ENCODE peak calls at places on chromosomes 13 and 19, in ten cellular contexts. One of them, this sample, is unnamed.

GRCh38 chr19:3187662-3188511 is 2.2 kb downstream of the NCLN start:
- DNase-seq in AG04450: no peak
- DNase-seq in cardiac muscle cell: no peak
- DNase-seq in AG09319: no peak
- DNase-seq in foreskin keratinocyte: no peak
- DNase-seq in HFF-Myc: no peak
- DNase-seq in astrocyte: no peak
- DNase-seq in AG09309: no peak
- DNase-seq in fibroblast of the aortic adventitia: no peak
- DNase-seq in vagina: no peak
- DNase-seq in this sample: no peak

GRCh38 chr19:11693505-11694499 is 44.9 kb downstream of the ZNF823 start:
- DNase-seq in AG04450: no peak
- DNase-seq in cardiac muscle cell: peak
- DNase-seq in AG09319: peak
- DNase-seq in foreskin keratinocyte: peak
- DNase-seq in HFF-Myc: peak
- DNase-seq in astrocyte: peak
- DNase-seq in AG09309: peak
- DNase-seq in fibroblast of the aortic adventitia: peak
- DNase-seq in vagina: no peak
- DNase-seq in this sample: no peak

GRCh38 chr19:29415507-29415906 is 110.3 kb upstream of the VSTM2B start:
- DNase-seq in AG04450: no peak
- DNase-seq in cardiac muscle cell: no peak
- DNase-seq in AG09319: no peak
- DNase-seq in foreskin keratinocyte: no peak
- DNase-seq in HFF-Myc: no peak
- DNase-seq in astrocyte: no peak
- DNase-seq in AG09309: no peak
- DNase-seq in fibroblast of the aortic adventitia: no peak
- DNase-seq in vagina: no peak
- DNase-seq in this sample: no peak

GRCh38 chr19:29260477-29261317 is 47.7 kb upstream of the UQCRFS1 start:
- DNase-seq in AG04450: no peak
- DNase-seq in cardiac muscle cell: peak
- DNase-seq in AG09319: no peak
- DNase-seq in foreskin keratinocyte: no peak
- DNase-seq in HFF-Myc: no peak
- DNase-seq in astrocyte: no peak
- DNase-seq in AG09309: no peak
- DNase-seq in fibroblast of the aortic adventitia: peak
- DNase-seq in vagina: no peak
- DNase-seq in this sample: no peak

GRCh38 chr13:54184576-54184975 is 1156.0 kb downstream of the OLFM4 start:
- DNase-seq in AG04450: no peak
- DNase-seq in cardiac muscle cell: no peak
- DNase-seq in AG09319: no peak
- DNase-seq in foreskin keratinocyte: no peak
- DNase-seq in HFF-Myc: no peak
- DNase-seq in astrocyte: no peak
- DNase-seq in AG09309: no peak
- DNase-seq in fibroblast of the aortic adventitia: no peak
- DNase-seq in vagina: no peak
- DNase-seq in this sample: no peak

GRCh38 chr13:24458736-24459135 is 53.8 kb downstream of the PARP4 start:
- DNase-seq in AG04450: no peak
- DNase-seq in cardiac muscle cell: no peak
- DNase-seq in AG09319: no peak
- DNase-seq in foreskin keratinocyte: no peak
- DNase-seq in HFF-Myc: no peak
- DNase-seq in astrocyte: no peak
- DNase-seq in AG09309: no peak
- DNase-seq in fibroblast of the aortic adventitia: peak
- DNase-seq in vagina: no peak
- DNase-seq in this sample: no peak

GRCh38 chr13:45370922-45371406 is 30.0 kb upstream of the TPT1 start:
- DNase-seq in AG04450: peak
- DNase-seq in cardiac muscle cell: peak
- DNase-seq in AG09319: peak
- DNase-seq in foreskin keratinocyte: no peak
- DNase-seq in HFF-Myc: peak
- DNase-seq in astrocyte: peak
- DNase-seq in AG09309: peak
- DNase-seq in fibroblast of the aortic adventitia: peak
- DNase-seq in vagina: no peak
- DNase-seq in this sample: peak

GRCh38 chr13:79404985-79405384 is 1.1 kb downstream of the RBM26 start:
- DNase-seq in AG04450: no peak
- DNase-seq in cardiac muscle cell: no peak
- DNase-seq in AG09319: no peak
- DNase-seq in foreskin keratinocyte: no peak
- DNase-seq in HFF-Myc: no peak
- DNase-seq in astrocyte: no peak
- DNase-seq in AG09309: no peak
- DNase-seq in fibroblast of the aortic adventitia: no peak
- DNase-seq in vagina: no peak
- DNase-seq in this sample: no peak

GRCh38 chr13:72259528-72259927 is 392.5 kb upstream of the DACH1 start:
- DNase-seq in AG04450: no peak
- DNase-seq in cardiac muscle cell: no peak
- DNase-seq in AG09319: no peak
- DNase-seq in foreskin keratinocyte: no peak
- DNase-seq in HFF-Myc: no peak
- DNase-seq in astrocyte: no peak
- DNase-seq in AG09309: no peak
- DNase-seq in fibroblast of the aortic adventitia: no peak
- DNase-seq in vagina: no peak
- DNase-seq in this sample: no peak

GRCh38 chr13:72261732-72262131 is 394.7 kb upstream of the DACH1 start:
- DNase-seq in AG04450: no peak
- DNase-seq in cardiac muscle cell: no peak
- DNase-seq in AG09319: no peak
- DNase-seq in foreskin keratinocyte: no peak
- DNase-seq in HFF-Myc: no peak
- DNase-seq in astrocyte: no peak
- DNase-seq in AG09309: no peak
- DNase-seq in fibroblast of the aortic adventitia: no peak
- DNase-seq in vagina: no peak
- DNase-seq in this sample: no peak

GRCh38 chr13:72253754-72254153 is 386.8 kb upstream of the DACH1 start:
- DNase-seq in AG04450: no peak
- DNase-seq in cardiac muscle cell: no peak
- DNase-seq in AG09319: no peak
- DNase-seq in foreskin keratinocyte: no peak
- DNase-seq in HFF-Myc: no peak
- DNase-seq in astrocyte: no peak
- DNase-seq in AG09309: no peak
- DNase-seq in fibroblast of the aortic adventitia: no peak
- DNase-seq in vagina: no peak
- DNase-seq in this sample: no peak

GRCh38 chr13:72258340-72258981 is 391.5 kb upstream of the DACH1 start:
- DNase-seq in AG04450: no peak
- DNase-seq in cardiac muscle cell: no peak
- DNase-seq in AG09319: no peak
- DNase-seq in foreskin keratinocyte: no peak
- DNase-seq in HFF-Myc: no peak
- DNase-seq in astrocyte: no peak
- DNase-seq in AG09309: no peak
- DNase-seq in fibroblast of the aortic adventitia: no peak
- DNase-seq in vagina: no peak
- DNase-seq in this sample: no peak

DNA sequence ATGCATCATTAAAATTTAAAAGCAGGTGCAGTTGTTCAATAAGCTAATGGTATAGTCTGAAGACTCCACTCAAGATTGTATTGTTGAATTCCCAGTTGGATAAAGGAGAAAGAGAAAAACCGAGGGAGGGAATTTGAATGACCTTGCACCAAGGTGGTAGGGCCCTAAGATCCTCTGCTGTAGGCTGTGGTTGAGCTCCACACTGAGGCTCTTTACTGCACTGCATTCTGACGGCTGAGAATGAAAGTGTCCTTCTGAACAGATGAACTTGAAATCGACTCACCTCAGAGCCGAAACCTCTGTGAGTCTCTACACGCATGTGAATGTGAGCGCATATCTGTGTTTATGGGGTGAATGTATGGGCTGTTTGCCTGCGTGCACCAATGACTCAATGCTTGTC is 388.9 kb upstream of the DACH1 start:
- DNase-seq in AG04450: no peak
- DNase-seq in cardiac muscle cell: peak
- DNase-seq in AG09319: no peak
- DNase-seq in foreskin keratinocyte: peak
- DNase-seq in HFF-Myc: no peak
- DNase-seq in astrocyte: peak
- DNase-seq in AG09309: no peak
- DNase-seq in fibroblast of the aortic adventitia: no peak
- DNase-seq in vagina: no peak
- DNase-seq in this sample: no peak
- TF ChIP-seq CTCF in AG04450: no peak
- TF ChIP-seq CTCF in cardiac muscle cell: no peak
- TF ChIP-seq CTCF in AG09319: peak
- TF ChIP-seq CTCF in foreskin keratinocyte: peak
- TF ChIP-seq CTCF in HFF-Myc: peak
- TF ChIP-seq CTCF in astrocyte: peak
- TF ChIP-seq CTCF in AG09309: no peak
- TF ChIP-seq CTCF in fibroblast of the aortic adventitia: no peak
- TF ChIP-seq CTCF in vagina: no peak
- TF ChIP-seq CTCF in this sample: no peak

DNA sequence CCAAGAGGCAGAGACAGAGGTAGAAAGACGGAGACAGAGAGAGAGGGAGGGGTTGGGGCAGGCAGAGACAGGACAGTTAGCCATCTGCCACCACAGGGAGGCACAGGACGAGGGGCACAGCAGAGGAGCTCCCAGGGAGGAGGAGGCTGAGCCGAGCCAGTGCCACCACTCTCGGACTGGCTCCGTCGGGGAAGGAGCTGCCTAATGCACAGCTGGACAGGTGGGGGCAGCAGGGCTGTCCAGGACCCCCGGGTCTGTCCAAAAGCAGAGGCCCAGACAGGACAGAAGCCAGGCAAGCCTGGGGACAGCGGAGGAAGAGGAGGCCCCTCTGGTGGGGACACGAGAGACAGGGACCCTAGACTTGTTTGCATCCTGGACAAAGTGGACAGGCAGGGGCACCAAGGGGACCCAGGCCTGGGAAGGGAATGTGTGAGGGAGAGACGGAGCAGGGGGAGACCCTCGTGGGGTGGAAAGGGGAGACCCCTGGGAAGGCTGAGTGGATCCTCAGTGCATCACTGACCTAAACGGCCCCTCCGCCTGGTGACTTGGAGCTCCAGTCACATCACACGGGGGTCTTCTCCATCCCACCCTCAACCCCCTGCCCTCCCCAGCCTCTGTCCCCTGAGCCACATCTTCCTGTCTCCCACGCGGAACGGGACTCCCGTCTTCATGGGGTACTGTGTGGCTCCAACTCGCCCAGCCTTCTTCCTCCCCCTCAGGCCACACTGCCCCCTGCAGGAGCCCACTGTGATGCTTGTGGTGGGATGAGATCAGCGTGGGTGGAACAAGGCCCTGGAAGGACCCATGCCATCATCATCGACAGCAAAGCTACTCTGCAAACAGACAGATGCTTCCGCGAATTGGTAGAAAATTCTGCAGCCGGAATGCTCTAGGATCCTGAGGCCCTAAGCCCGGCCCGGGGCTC is 889 bp downstream of the F10 start:
- DNase-seq in AG04450: no peak
- DNase-seq in cardiac muscle cell: no peak
- DNase-seq in AG09319: no peak
- DNase-seq in foreskin keratinocyte: no peak
- DNase-seq in HFF-Myc: no peak
- DNase-seq in astrocyte: no peak
- DNase-seq in AG09309: no peak
- DNase-seq in fibroblast of the aortic adventitia: peak
- DNase-seq in vagina: no peak
- DNase-seq in this sample: no peak
- TF ChIP-seq CTCF in AG04450: peak
- TF ChIP-seq CTCF in cardiac muscle cell: no peak
- TF ChIP-seq CTCF in AG09319: peak
- TF ChIP-seq CTCF in foreskin keratinocyte: peak
- TF ChIP-seq CTCF in HFF-Myc: peak
- TF ChIP-seq CTCF in astrocyte: no peak
- TF ChIP-seq CTCF in AG09309: peak
- TF ChIP-seq CTCF in fibroblast of the aortic adventitia: peak
- TF ChIP-seq CTCF in vagina: no peak
- TF ChIP-seq CTCF in this sample: no peak

DNA sequence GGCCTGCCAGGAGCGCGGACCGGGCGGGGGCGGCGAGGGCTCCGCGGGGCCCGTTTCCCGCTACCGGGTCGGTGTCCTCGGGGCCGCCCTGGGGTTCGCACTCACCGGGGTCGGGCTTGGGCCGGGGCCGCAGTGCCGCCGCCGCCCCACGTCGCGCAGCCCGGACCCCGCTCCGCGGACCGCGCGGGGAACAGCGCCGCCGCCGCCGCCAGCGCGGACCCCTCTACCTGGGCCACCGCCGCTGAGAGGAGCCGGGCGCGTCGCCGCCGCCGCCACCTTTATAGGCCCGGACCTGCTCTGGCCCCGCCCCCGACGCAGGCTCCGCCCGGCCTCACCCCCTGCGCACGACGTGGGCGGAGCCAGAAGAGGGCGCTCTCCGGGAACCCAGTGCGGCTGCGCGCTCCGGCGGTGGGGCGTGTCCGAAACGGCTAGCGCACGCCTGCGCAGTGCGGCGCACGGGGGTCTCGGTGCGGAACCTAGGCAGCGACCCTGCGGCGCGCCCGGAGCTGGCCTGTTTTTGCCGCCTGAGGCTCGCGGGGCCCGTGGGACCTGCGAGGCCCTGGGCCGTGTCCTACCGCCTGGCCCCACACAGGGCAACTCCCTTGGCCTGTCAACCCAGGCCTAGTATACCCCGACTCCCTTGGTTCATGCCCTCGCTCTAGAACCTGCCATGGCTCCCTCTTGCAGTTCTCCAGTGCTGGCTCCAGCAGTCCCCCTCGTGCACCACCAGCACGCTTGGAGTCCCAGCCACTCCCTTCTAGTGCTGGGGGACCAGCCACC is at the start of gene MKNK2:
- DNase-seq in AG04450: peak
- DNase-seq in cardiac muscle cell: peak
- DNase-seq in AG09319: peak
- DNase-seq in foreskin keratinocyte: no peak
- DNase-seq in HFF-Myc: no peak
- DNase-seq in astrocyte: peak
- DNase-seq in AG09309: no peak
- DNase-seq in fibroblast of the aortic adventitia: peak
- DNase-seq in vagina: no peak
- DNase-seq in this sample: peak
- TF ChIP-seq CTCF in AG04450: peak
- TF ChIP-seq CTCF in cardiac muscle cell: peak
- TF ChIP-seq CTCF in AG09319: peak
- TF ChIP-seq CTCF in foreskin keratinocyte: peak
- TF ChIP-seq CTCF in HFF-Myc: peak
- TF ChIP-seq CTCF in astrocyte: no peak
- TF ChIP-seq CTCF in AG09309: peak
- TF ChIP-seq CTCF in fibroblast of the aortic adventitia: peak
- TF ChIP-seq CTCF in vagina: peak
- TF ChIP-seq CTCF in this sample: peak

GRCh38 chr13:27381601-27382000 is 42.8 kb upstream of the GTF3A start:
- DNase-seq in AG04450: no peak
- DNase-seq in cardiac muscle cell: no peak
- DNase-seq in AG09319: no peak
- DNase-seq in foreskin keratinocyte: no peak
- DNase-seq in HFF-Myc: no peak
- DNase-seq in astrocyte: no peak
- DNase-seq in AG09309: no peak
- DNase-seq in fibroblast of the aortic adventitia: no peak
- DNase-seq in vagina: no peak
- DNase-seq in this sample: no peak

GRCh38 chr13:27379126-27379525 is 45.3 kb upstream of the GTF3A start:
- DNase-seq in AG04450: no peak
- DNase-seq in cardiac muscle cell: no peak
- DNase-seq in AG09319: no peak
- DNase-seq in foreskin keratinocyte: no peak
- DNase-seq in HFF-Myc: no peak
- DNase-seq in astrocyte: no peak
- DNase-seq in AG09309: no peak
- DNase-seq in fibroblast of the aortic adventitia: no peak
- DNase-seq in vagina: no peak
- DNase-seq in this sample: no peak

GRCh38 chr13:27384285-27384684 is 40.1 kb upstream of the GTF3A start:
- DNase-seq in AG04450: no peak
- DNase-seq in cardiac muscle cell: no peak
- DNase-seq in AG09319: no peak
- DNase-seq in foreskin keratinocyte: no peak
- DNase-seq in HFF-Myc: no peak
- DNase-seq in astrocyte: no peak
- DNase-seq in AG09309: no peak
- DNase-seq in fibroblast of the aortic adventitia: no peak
- DNase-seq in vagina: no peak
- DNase-seq in this sample: no peak

GRCh38 chr13:27379694-27380596 is 44.5 kb upstream of the GTF3A start:
- DNase-seq in AG04450: no peak
- DNase-seq in cardiac muscle cell: peak
- DNase-seq in AG09319: no peak
- DNase-seq in foreskin keratinocyte: no peak
- DNase-seq in HFF-Myc: no peak
- DNase-seq in astrocyte: no peak
- DNase-seq in AG09309: no peak
- DNase-seq in fibroblast of the aortic adventitia: peak
- DNase-seq in vagina: no peak
- DNase-seq in this sample: peak

DNA sequence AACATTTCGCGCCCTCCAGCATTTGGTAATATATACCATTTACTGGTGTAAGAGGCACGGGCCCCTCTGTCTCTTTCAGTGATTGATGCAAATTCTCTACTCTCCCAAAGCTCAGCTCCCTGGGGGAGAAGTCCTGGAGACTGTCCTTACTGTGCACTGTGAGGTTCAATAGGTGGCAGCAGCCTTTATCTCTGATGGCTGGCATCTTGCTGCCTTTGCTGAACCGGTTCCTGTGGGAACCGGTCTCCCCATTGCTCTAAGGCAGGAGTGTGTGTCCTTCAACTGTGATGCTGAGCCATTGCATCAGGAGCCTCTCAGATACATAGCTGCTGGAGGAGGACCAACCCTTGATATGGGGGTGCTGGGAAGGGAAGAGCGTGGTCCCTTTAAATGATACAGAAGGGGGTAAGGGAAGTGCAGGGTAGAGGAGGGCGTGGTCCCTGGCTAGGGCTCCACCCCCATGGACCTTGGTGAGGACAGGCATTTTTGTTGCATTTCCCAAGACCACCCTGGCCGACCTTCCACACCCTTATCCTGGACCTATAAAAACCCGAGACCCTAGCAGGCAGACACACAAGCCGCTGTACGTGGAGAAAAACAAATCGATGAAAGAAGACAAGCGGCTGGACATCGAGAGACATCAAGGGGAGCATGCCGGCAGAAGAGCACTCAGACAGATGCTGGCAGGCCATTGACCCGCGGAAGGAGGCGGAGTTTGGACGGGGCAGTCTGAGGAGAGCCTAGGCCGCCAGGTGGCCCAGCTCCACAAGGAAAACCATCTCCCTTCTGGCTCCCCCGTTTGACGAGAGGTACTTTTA is 41.1 kb upstream of the GTF3A start:
- DNase-seq in AG04450: no peak
- DNase-seq in cardiac muscle cell: no peak
- DNase-seq in AG09319: no peak
- DNase-seq in foreskin keratinocyte: no peak
- DNase-seq in HFF-Myc: no peak
- DNase-seq in astrocyte: no peak
- DNase-seq in AG09309: no peak
- DNase-seq in fibroblast of the aortic adventitia: no peak
- DNase-seq in vagina: no peak
- DNase-seq in this sample: no peak
- TF ChIP-seq CTCF in AG04450: no peak
- TF ChIP-seq CTCF in cardiac muscle cell: no peak
- TF ChIP-seq CTCF in AG09319: no peak
- TF ChIP-seq CTCF in foreskin keratinocyte: no peak
- TF ChIP-seq CTCF in HFF-Myc: no peak
- TF ChIP-seq CTCF in astrocyte: no peak
- TF ChIP-seq CTCF in AG09309: no peak
- TF ChIP-seq CTCF in fibroblast of the aortic adventitia: no peak
- TF ChIP-seq CTCF in vagina: no peak
- TF ChIP-seq CTCF in this sample: no peak

This sample was measured in CD4-positive, alpha-beta T cell.